ENCODE peak calls at places on chromosomes 3 and 15, in four cellular contexts. W is uterus, U is ureter, O is GM23248. A is an unnamed sample.

GRCh38 chr3:61154788-61155187 is 96.5 kb downstream of the FHIT start:
- DNase-seq in O (no peak), W (no peak), U (no peak), A (no peak)

GRCh38 chr15:58444056-58444455 is 12.3 kb downstream of the LIPC start:
- DNase-seq in O (peak; percentile 20), W (no peak), U (no peak), A (no peak)

GRCh38 chr3:13016083-13016725 is 57.0 kb downstream of the IQSEC1 start:
- DNase-seq in O (peak; percentile 7), U (peak; percentile 66), W (no peak), A (no peak)

GRCh38 chr3:126126811-126127431 is 43.0 kb upstream of the SLC41A3 start:
- DNase-seq in W (peak; percentile 11), U (no peak), O (no peak), A (no peak)

GRCh38 chr3:114718071-114718896 is 424.5 kb downstream of the TIGIT start:
- DNase-seq in U (no peak), O (no peak), W (no peak), A (no peak)

GRCh38 chr3:67646586-67647234 is 7.7 kb downstream of the SUCLG2 start:
- DNase-seq in W (no peak), U (no peak), O (no peak), A (no peak)

GRCh38 chr15:42286445-42287029 is 13.3 kb upstream of the TMEM87A start:
- DNase-seq in U (no peak), O (peak; percentile 4), W (no peak), A (no peak)

GRCh38 chr3:104275199-104275598 is 1091.5 kb upstream of the ALCAM start:
- DNase-seq in U (no peak), W (no peak), O (no peak), A (no peak)

GRCh38 chr3:43699864-43700263 is 9.1 kb downstream of the ABHD5 start:
- DNase-seq in U (no peak), O (peak; percentile 25), W (no peak), A (no peak)

GRCh38 chr3:147369671-147370123 is 36.6 kb downstream of the ZIC4 start:
- DNase-seq in O (no peak), W (no peak), U (no peak), A (no peak)

GRCh38 chr3:128483657-128484403 is 9.2 kb downstream of the GATA2 start:
- DNase-seq in O (peak; percentile 46), U (no peak), W (peak; percentile 39), A (peak; percentile 37)

GRCh38 chr3:78963771-78964170 is 804.0 kb downstream of the ROBO1 start:
- DNase-seq in W (no peak), U (no peak), O (no peak), A (no peak)

GRCh38 chr15:33860749-33861148 is 107.5 kb upstream of the CHRM5 start:
- DNase-seq in O (peak; percentile 73), W (no peak), U (no peak), A (no peak)

GRCh38 chr3:186772886-186773417 is 10.4 kb upstream of the EIF4A2 start:
- DNase-seq in U (peak; percentile 79), O (peak; percentile 82), W (peak; percentile 20), A (no peak)

GRCh38 chr3:107897471-107898180 is 193.2 kb downstream of the CD47 start:
- DNase-seq in U (no peak), W (no peak), O (peak; percentile 43), A (no peak)